ENCODE peak calls at places on chromosome 10, in five cellular contexts. M is omental fat pad; Q is brain microvascular endothelial cell; D is NCI-H1417; P is CD4-positive, CD25-positive, alpha-beta regulatory T cell. G is an unnamed sample.

GRCh38 chr10:116775488-116776400 is 33.4 kb upstream of the HSPA12A start:
- DNase-seq in P (no peak), Q (no peak), M (no peak), D (no peak), G (no peak)

GRCh38 chr10:2938869-2939268 is 128.5 kb upstream of the PFKP start:
- DNase-seq in Q (no peak), M (no peak), P (no peak), D (no peak), G (no peak)

GRCh38 chr10:130335336-130335735 is 199.1 kb downstream of the GLRX3 start:
- DNase-seq in Q (no peak), P (no peak), D (no peak), M (no peak), G (no peak)

GRCh38 chr10:16566202-16566805 is 44.6 kb upstream of the C1QL3 start:
- DNase-seq in M (no peak), Q (no peak), D (no peak), P (no peak), G (no peak)

GRCh38 chr10:132283604-132284382 is 24.0 kb downstream of the STK32C start:
- DNase-seq in P (no peak), Q (no peak), M (no peak), D (no peak), G (no peak)

GRCh38 chr10:35422236-35422635 is 85.9 kb downstream of the CCNY start:
- DNase-seq in M (no peak), D (no peak), P (no peak), Q (no peak), G (no peak)

GRCh38 chr10:124266468-124267230 is 152.1 kb downstream of the OAT start:
- DNase-seq in P (no peak), Q (no peak), M (no peak), D (no peak), G (no peak)

GRCh38 chr10:124149681-124150080 is 56.3 kb upstream of the CHST15 start:
- DNase-seq in D (peak), Q (no peak), P (peak), M (no peak), G (peak)

GRCh38 chr10:101270763-101271162 is 41.5 kb upstream of the LBX1 start:
- DNase-seq in M (no peak), D (peak), Q (no peak), P (no peak), G (no peak)

GRCh38 chr10:83373659-83374058 is 765.6 kb upstream of the GHITM start:
- DNase-seq in Q (peak), P (no peak), D (no peak), M (no peak), G (no peak)

GRCh38 chr10:114925675-114926204 is 12.3 kb upstream of the TRUB1 start:
- DNase-seq in M (no peak), D (no peak), Q (peak), P (peak), G (no peak)

GRCh38 chr10:90674927-90675326 is 182.9 kb downstream of the HTR7 start:
- DNase-seq in D (no peak), M (no peak), Q (peak), P (no peak), G (no peak)

GRCh38 chr10:99328579-99329237 is 448 bp upstream of the CNNM1 start:
- DNase-seq in P (no peak), M (no peak), D (no peak), Q (no peak), G (no peak)

GRCh38 chr10:133466683-133467275 is 13.0 kb downstream of the SCART1 start:
- DNase-seq in D (no peak), P (no peak), M (no peak), Q (no peak), G (no peak)

GRCh38 chr10:117442944-117443676 is 67.9 kb upstream of the PDZD8 start:
- DNase-seq in M (peak), Q (peak), P (peak), D (peak), G (peak)

G was measured in NCI-H1105 treated with DMSO at 0.1 percent for 48 hours.